ENCODE peak calls at places on chromosomes 16 and 17, in seven cellular contexts. G is heart right ventricle, L is BJ, D is kidney epithelial cell, A is upper lobe of right lung, B is tibial artery, I is GM20000. V is an unnamed sample.

GRCh38 chr17:66491213-66491612 is 188.8 kb downstream of the PRKCA start:
- DNase-seq in G (no peak), L (no peak), D (no peak), A (no peak), B (no peak), I (no peak), V (no peak)

GRCh38 chr16:27852116-27852515 is 211.4 kb downstream of the GSG1L start:
- DNase-seq in G (no peak), L (no peak), D (no peak), A (peak; percentile 12), B (no peak), I (no peak), V (no peak)

GRCh38 chr16:12191102-12191501 is 214.6 kb downstream of the SNX29 start:
- DNase-seq in G (no peak), L (no peak), D (no peak), A (no peak), B (no peak), I (no peak), V (no peak)

GRCh38 chr17:48954300-48954755 is 9.7 kb upstream of the SNF8 start:
- DNase-seq in G (no peak), L (no peak), D (no peak), A (no peak), B (no peak), I (no peak), V (no peak)

GRCh38 chr16:83870830-83871229 is 28.1 kb upstream of the MLYCD start:
- DNase-seq in G (no peak), L (no peak), D (no peak), A (no peak), B (no peak), I (no peak), V (no peak)

GRCh38 chr16:56312028-56312300 is 113.4 kb downstream of the AMFR start:
- DNase-seq in G (no peak), L (no peak), D (no peak), A (no peak), B (no peak), I (no peak), V (no peak)

GRCh38 chr17:19347323-19348080 is 15.0 kb downstream of the B9D1 start:
- DNase-seq in G (no peak), L (no peak), D (no peak), A (peak; percentile 52), B (peak; percentile 17), I (no peak), V (peak; percentile 34)

GRCh38 chr17:10135539-10136257 is 62.7 kb downstream of the GAS7 start:
- DNase-seq in G (no peak), L (peak; percentile 38), D (no peak), A (no peak), B (peak; percentile 78), I (no peak), V (peak; percentile 90)

GRCh38 chr17:40319651-40320550 is 10.9 kb downstream of the RARA start:
- DNase-seq in G (peak; percentile 54), L (no peak), D (no peak), A (peak; percentile 85), B (peak; percentile 62), I (peak; percentile 26), V (peak; percentile 95)

DNA sequence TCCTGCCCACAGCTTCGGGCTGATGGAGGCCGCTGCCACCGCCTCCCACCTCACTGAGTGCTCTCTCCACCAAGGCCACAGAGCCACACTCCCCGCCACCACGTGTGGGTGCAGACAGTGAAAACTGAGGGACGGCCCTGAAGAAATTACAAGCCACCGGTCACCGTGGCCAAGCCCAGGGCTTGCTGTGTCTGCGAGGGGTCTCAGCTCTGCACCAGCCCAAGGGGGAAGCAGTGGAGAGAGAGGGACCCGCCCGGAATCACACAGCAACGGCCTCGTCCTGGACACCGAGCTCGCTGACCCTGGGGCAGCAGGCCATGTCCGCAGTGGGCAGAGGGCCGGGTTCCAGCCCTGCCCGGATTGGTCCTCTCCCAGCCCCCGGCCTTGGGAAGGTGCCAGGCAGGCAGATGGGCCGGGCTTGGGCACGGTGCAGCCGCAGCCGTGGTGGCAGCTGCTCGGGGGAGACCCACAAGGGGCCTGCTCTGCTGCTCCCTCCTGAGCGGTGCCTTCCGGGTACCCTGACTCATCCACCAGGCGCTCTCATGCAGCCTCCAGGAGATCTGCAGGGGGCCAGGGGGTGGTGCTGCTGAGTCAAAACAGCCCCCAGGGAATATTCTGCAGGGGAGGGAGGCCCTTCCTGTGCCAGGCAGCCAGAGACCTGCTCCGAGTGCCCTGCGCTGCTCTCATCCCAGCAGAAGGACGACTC is 52.0 kb downstream of the CBFA2T3 start:
- DNase-seq in G (no peak), L (no peak), D (peak; percentile 51), A (no peak), B (no peak), I (peak; percentile 79), V (no peak)
- TF ChIP-seq CTCF in G (peak; percentile 22), L (peak; percentile 61), D (peak; percentile 68), A (peak; percentile 37), B (no peak), I (peak; percentile 29), V (no peak)

DNA sequence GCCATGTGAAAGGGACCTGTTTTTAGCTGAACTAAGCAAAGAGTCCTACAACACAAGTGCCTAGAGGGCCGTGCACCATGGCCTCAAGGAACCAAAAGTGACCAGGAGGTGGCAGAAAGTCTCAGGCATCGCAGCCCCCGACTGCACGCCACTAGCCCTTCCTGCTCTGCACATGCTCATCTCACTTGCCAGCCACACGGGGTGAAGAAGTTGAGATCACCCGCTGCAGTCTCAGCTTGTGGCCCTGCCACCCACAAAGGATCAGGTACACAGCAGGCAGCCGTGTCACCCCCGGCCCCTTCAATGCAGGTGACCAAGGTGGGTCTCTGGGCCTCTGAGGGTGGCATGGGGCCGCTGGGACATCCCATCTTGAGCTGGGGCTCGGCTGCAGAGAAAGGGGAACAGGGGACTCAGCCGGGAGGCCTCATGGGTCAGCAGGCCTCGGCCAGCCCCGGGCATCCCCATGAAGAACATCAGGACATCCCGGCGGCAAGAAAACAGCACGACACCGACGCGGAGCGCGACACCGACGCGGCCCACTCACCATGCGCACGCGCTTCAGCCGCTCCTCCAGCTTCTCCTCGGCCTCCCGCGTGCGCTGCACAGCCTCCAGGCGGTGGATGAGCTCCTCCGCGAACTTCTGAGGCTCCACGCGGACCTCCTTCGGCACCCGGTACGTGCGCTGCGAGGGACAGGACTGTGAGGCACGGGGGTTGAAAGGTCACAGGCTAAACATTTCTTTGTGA is 21.0 kb downstream of the PDIA2 start:
- DNase-seq in G (no peak), L (no peak), D (no peak), A (no peak), B (no peak), I (no peak), V (no peak)
- TF ChIP-seq CTCF in G (no peak), L (peak; percentile 16), D (no peak), A (no peak), B (no peak), I (no peak), V (peak; percentile 22)

GRCh38 chr17:11140028-11140427 is 101.0 kb upstream of the SHISA6 start:
- DNase-seq in G (peak; percentile 13), L (no peak), D (no peak), A (no peak), B (no peak), I (no peak), V (no peak)

GRCh38 chr17:11142231-11142630 is 98.8 kb upstream of the SHISA6 start:
- DNase-seq in G (no peak), L (no peak), D (no peak), A (no peak), B (no peak), I (no peak), V (no peak)

GRCh38 chr17:11140501-11140900 is 100.5 kb upstream of the SHISA6 start:
- DNase-seq in G (no peak), L (no peak), D (no peak), A (no peak), B (no peak), I (no peak), V (no peak)

DNA sequence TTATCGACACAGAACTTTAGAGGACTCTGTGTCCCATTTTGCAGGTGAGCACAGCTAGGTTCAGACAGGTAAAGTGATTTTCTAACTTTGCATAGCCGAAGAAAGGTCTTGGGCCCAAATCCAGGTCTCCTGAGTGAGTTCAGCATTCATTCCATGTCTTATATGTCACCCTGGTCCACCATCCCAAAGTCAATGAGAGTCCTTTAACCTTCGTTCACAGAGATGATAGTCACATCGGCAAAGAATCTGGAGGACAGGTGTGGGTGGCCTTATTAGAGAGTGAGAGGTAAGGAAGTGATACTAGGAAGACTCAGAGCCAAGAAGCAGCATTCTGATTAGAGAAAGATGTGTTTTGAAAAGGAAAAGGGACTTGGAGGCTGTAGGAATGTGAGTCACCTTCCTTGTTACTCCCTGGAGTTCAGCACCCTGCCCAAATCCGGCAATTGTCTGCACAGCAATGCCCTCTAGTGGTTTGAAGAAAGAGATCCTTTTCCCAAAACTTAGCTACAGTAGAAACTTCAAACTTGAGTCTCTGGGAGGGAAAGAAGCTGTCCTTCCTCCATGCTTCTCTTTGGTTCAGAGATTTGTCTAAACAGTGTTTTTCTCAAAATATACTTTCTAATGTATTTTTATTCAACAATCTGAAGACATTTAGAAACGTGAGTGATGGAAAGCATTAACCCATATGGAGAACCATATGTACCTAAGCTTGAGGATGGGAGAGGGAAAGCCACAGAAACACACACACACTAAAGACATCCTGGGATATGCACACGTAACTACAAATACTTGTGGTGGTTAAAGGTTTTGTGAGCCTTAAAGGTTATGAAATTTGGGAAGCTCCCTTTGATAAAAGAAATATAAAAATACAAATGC is 96.4 kb upstream of the SHISA6 start:
- DNase-seq in G (no peak), L (no peak), D (peak; percentile 1), A (no peak), B (no peak), I (no peak), V (no peak)
- TF ChIP-seq CTCF in G (peak; percentile 53), L (no peak), D (peak; percentile 50), A (peak; percentile 59), B (peak; percentile 22), I (no peak), V (no peak)

GRCh38 chr16:86559802-86560305 is 4.8 kb upstream of the MTHFSD start:
- DNase-seq in G (no peak), L (no peak), D (no peak), A (peak; percentile 46), B (no peak), I (no peak), V (no peak)
- TF ChIP-seq CTCF in G (no peak), L (no peak), D (no peak), A (no peak), B (no peak), I (no peak), V (no peak)

V was measured in CD14-positive monocyte.